ENCODE peak calls at places on chromosomes 12 and 14, in eight cellular contexts. B, P, V, S, O, C, U and I are unnamed samples.

GRCh38 chr14:58964598-58964928 is 223.9 kb upstream of the DAAM1 start:
- DNase-seq in B (no peak), P (no peak), V (no peak), S (no peak), O (no peak), C (no peak), U (no peak), I (no peak)

GRCh38 chr14:77649326-77649725 is 32.9 kb upstream of the SPTLC2 start:
- DNase-seq in B (no peak), P (no peak), V (peak; percentile 18), S (no peak), O (no peak), C (no peak), U (no peak), I (no peak)

GRCh38 chr14:101358726-101359125 is 202.6 kb upstream of the DIO3 start:
- DNase-seq in B (no peak), P (no peak), V (no peak), S (no peak), O (no peak), C (no peak), U (no peak), I (peak; percentile 62)

GRCh38 chr12:24909667-24910066 is 39.2 kb downstream of the BCAT1 start:
- DNase-seq in B (peak; percentile 6), P (peak; percentile 45), V (peak; percentile 97), S (no peak), O (peak; percentile 86), C (peak; percentile 36), U (peak; percentile 23), I (no peak)

GRCh38 chr12:32809846-32810245 is 54.1 kb upstream of the YARS2 start:
- DNase-seq in B (no peak), P (no peak), V (no peak), S (no peak), O (no peak), C (no peak), U (no peak), I (no peak)

GRCh38 chr12:108825205-108825950 is 32.0 kb downstream of the SSH1 start:
- DNase-seq in B (no peak), P (no peak), V (peak; percentile 76), S (no peak), O (no peak), C (no peak), U (no peak), I (no peak)

GRCh38 chr12:88866881-88867280 is 286.6 kb upstream of the KITLG start:
- DNase-seq in B (no peak), P (no peak), V (no peak), S (no peak), O (no peak), C (no peak), U (no peak), I (no peak)

GRCh38 chr14:101774006-101774755 is 12.7 kb downstream of the PPP2R5C start:
- DNase-seq in B (no peak), P (no peak), V (no peak), S (no peak), O (no peak), C (no peak), U (no peak), I (no peak)

GRCh38 chr12:63930971-63931370 is 86.5 kb downstream of the SRGAP1 start:
- DNase-seq in B (no peak), P (no peak), V (peak; percentile 72), S (no peak), O (no peak), C (no peak), U (no peak), I (no peak)

GRCh38 chr14:82710257-82710841 is 1176.7 kb upstream of the SEL1L start:
- DNase-seq in B (no peak), P (peak; percentile 58), V (peak; percentile 61), S (peak; percentile 3), O (peak; percentile 45), C (peak; percentile 85), U (peak; percentile 30), I (no peak)

GRCh38 chr14:20836668-20837338 is 34.2 kb upstream of the RNASE1 start:
- DNase-seq in B (no peak), P (peak; percentile 82), V (peak; percentile 18), S (peak; percentile 66), O (peak; percentile 47), C (peak; percentile 57), U (no peak), I (no peak)

GRCh38 chr12:81300454-81300853 is 222.6 kb downstream of the ACSS3 start:
- DNase-seq in B (no peak), P (no peak), V (no peak), S (no peak), O (no peak), C (no peak), U (no peak), I (no peak)

GRCh38 chr14:60878121-60878520 is 102.8 kb downstream of the TRMT5 start:
- DNase-seq in B (no peak), P (no peak), V (no peak), S (no peak), O (no peak), C (no peak), U (no peak), I (no peak)

GRCh38 chr14:32008602-32009193 is 68.4 kb upstream of the ARHGAP5 start:
- DNase-seq in B (no peak), P (no peak), V (no peak), S (no peak), O (no peak), C (no peak), U (no peak), I (no peak)

GRCh38 chr12:130152386-130152785 is 9.9 kb upstream of the FZD10 start:
- DNase-seq in B (no peak), P (no peak), V (no peak), S (no peak), O (no peak), C (no peak), U (no peak), I (peak; percentile 71)

GRCh38 chr12:63400746-63401145 is 249.7 kb upstream of the AVPR1A start:
- DNase-seq in B (no peak), P (peak; percentile 56), V (peak; percentile 24), S (no peak), O (peak; percentile 95), C (no peak), U (no peak), I (no peak)

GRCh38 chr12:70695361-70696023 is 58.3 kb upstream of the PTPRB start:
- DNase-seq in B (no peak), P (no peak), V (no peak), S (no peak), O (peak; percentile 49), C (no peak), U (no peak), I (no peak)

GRCh38 chr12:2386566-2386965 is 333.8 kb downstream of the CACNA1C start:
- DNase-seq in B (no peak), P (no peak), V (no peak), S (no peak), O (no peak), C (no peak), U (no peak), I (no peak)

GRCh38 chr12:94813314-94813713 is 163.0 kb upstream of the TMCC3 start:
- DNase-seq in B (no peak), P (peak; percentile 18), V (no peak), S (no peak), O (no peak), C (no peak), U (no peak), I (no peak)

GRCh38 chr12:28218875-28219274 is 28.6 kb downstream of the CCDC91 start:
- DNase-seq in B (no peak), P (no peak), V (no peak), S (no peak), O (no peak), C (no peak), U (no peak), I (no peak)

GRCh38 chr14:63283501-63284248 is 35.1 kb downstream of the GPHB5 start:
- DNase-seq in B (no peak), P (no peak), V (no peak), S (no peak), O (no peak), C (no peak), U (no peak), I (no peak)

GRCh38 chr12:304815-305214 is 42.2 kb upstream of the SLC6A13 start:
- DNase-seq in B (no peak), P (no peak), V (peak; percentile 43), S (no peak), O (no peak), C (no peak), U (no peak), I (no peak)

GRCh38 chr12:19846561-19846960 is 407.3 kb downstream of the AEBP2 start:
- DNase-seq in B (no peak), P (peak; percentile 19), V (peak; percentile 69), S (no peak), O (peak; percentile 26), C (no peak), U (no peak), I (no peak)

GRCh38 chr14:93788557-93789365 is 476 bp upstream of the PRIMA1 start:
- DNase-seq in B (no peak), P (peak; percentile 41), V (no peak), S (no peak), O (no peak), C (peak; percentile 29), U (peak; percentile 29), I (no peak)
- TF ChIP-seq POLR2A in B (peak; percentile 49), P (peak; percentile 26), V (no peak), S (peak; percentile 31), O (no peak), C (no peak), U (no peak), I (no peak)

DNA sequence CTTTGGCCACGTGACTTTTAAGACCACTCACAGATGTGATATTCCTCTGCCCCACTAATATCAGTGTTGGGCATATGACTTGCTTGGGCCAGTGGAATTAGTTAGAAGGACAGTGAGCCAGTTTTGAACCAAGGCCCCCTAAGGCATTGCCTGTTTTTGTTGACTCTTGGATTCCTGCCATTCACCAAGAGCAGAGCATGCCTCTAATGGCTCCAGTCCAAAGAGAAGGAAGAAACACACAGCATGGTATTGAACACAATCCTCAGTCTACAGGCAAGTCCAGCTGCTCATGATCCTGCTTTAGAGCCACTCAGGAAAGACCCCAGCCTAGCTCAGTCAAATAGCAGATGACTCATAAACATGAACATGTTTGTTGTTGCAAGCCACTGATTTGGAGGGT is 1201.5 kb downstream of the BCL11B start:
- DNase-seq in B (no peak), P (no peak), V (no peak), S (no peak), O (no peak), C (no peak), U (no peak), I (no peak)
- H3K9me3 ChIP-seq in B (no peaks in the 10 kb centered on the region), P (no peaks in the 10 kb centered on the region), V (peaks cover 21% of the 10 kb centered on the region), S (peaks cover 12% of the 10 kb centered on the region), O (peaks cover 5% of the 10 kb centered on the region), C (no peaks in the 10 kb centered on the region), U (no peaks in the 10 kb centered on the region), I (no peaks in the 10 kb centered on the region)

GRCh38 chr12:57724003-57724935 is 14.3 kb downstream of the AGAP2 start:
- DNase-seq in B (no peak), P (no peak), V (no peak), S (no peak), O (no peak), C (no peak), U (no peak), I (no peak)
- TF ChIP-seq POLR2A in B (no peak), P (no peak), V (no peak), S (no peak), O (peak; percentile 41), C (no peak), U (no peak), I (no peak)

DNA sequence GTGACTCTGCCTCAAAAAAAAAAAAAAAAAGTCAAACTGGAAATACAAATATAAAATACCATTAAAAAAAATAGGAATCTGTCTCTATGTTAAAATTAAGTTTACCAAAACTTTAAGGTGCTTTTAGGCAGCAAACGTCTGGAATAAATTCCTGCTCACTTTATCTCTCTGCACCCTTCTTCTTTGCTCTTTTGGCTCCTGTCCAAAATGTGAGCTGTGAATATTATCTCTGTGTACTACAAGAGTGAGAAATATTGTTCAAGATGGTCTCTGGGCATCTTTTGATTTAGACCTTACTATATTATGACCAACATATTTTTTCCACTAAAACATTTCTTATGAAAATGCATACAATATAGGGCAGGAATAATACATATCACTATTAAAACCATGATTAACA is 63.7 kb downstream of the PUS7L start:
- DNase-seq in B (no peak), P (no peak), V (no peak), S (no peak), O (no peak), C (no peak), U (no peak), I (no peak)
- H3K9me3 ChIP-seq in B (no peaks in the 10 kb centered on the region), P (no peaks in the 10 kb centered on the region), V (no peaks in the 10 kb centered on the region), S (no peaks in the 10 kb centered on the region), O (no peaks in the 10 kb centered on the region), C (no peaks in the 10 kb centered on the region), U (no peaks in the 10 kb centered on the region), I (no peaks in the 10 kb centered on the region)